ENCODE peak calls at places on chromosomes 4 and X, in four cellular contexts. K, D, J and O are unnamed samples.
A peak's percentile ranks its signal among the peaks of the same experiment; 100 is the strongest.

GRCh38 chr4:40916218-40916555 is 166.4 kb downstream of the NSUN7 start:
- DNase-seq in K (no peak), D (no peak), J (no peak), O (no peak)

GRCh38 chr4:84499065-84499982 is at the start of gene NKX6-1:
- DNase-seq in K (peak; percentile 87), D (no peak), J (no peak), O (no peak)

GRCh38 chrX:111597967-111598366 is 83.0 kb upstream of the ALG13 start:
- DNase-seq in K (no peak), D (no peak), J (no peak), O (no peak)

GRCh38 chr4:156999175-156999517 is 27.5 kb upstream of the PDGFC start:
- DNase-seq in K (peak; percentile 87), D (no peak), J (no peak), O (peak; percentile 67)

GRCh38 chr4:26021417-26022345 is 107.7 kb downstream of the SMIM20 start:
- DNase-seq in K (no peak), D (no peak), J (no peak), O (no peak)

GRCh38 chr4:145293658-145294057 is 113.3 kb upstream of the OTUD4 start:
- DNase-seq in K (no peak), D (no peak), J (no peak), O (no peak)

GRCh38 chr4:62560858-62561257 is 1360.7 kb downstream of the ADGRL3 start:
- DNase-seq in K (no peak), D (no peak), J (no peak), O (no peak)

GRCh38 chr4:100095729-100096595 is 94.3 kb downstream of the DDIT4L start:
- DNase-seq in K (peak; percentile 69), D (no peak), J (no peak), O (peak; percentile 48)

GRCh38 chr4:152588869-152589268 is 53.0 kb upstream of the FBXW7 start:
- DNase-seq in K (no peak), D (no peak), J (no peak), O (no peak)

GRCh38 chr4:133154725-133155124 is 5.6 kb downstream of the PCDH10 start:
- DNase-seq in K (peak; percentile 23), D (no peak), J (no peak), O (no peak)

GRCh38 chr4:169398294-169398693 is 127.5 kb upstream of the SH3RF1 start:
- DNase-seq in K (no peak), D (no peak), J (no peak), O (no peak)

GRCh38 chr4:113355550-113356371 is 306.3 kb downstream of the ANK2 start:
- DNase-seq in K (peak; percentile 93), D (peak; percentile 17), J (peak; percentile 16), O (no peak)

GRCh38 chrX:66601522-66601921 is 37.4 kb downstream of the EDA2R start:
- DNase-seq in K (no peak), D (no peak), J (no peak), O (no peak)

GRCh38 chrX:49184294-49185061 is 1.7 kb downstream of the PRICKLE3 start:
- DNase-seq in K (peak; percentile 86), D (no peak), J (no peak), O (peak; percentile 90)

DNA sequence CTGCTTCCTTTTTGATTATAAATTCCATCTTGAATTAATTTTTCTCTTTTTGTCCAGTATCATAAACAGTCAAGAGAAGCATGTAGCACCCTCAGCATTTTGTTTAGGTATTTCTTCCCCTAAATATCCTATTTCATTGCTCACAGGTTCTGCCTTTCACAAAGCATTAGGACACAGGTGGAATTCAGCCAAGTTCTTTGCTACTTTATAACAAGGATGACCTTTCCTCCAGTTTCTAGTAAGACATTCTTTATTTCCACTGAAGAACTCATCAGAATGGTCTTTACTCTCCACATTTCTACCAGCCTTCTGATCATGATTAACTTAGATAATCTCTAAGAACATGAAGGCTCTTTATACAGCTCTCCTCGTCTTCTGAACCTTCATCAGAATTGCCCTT is 7.4 kb downstream of the SLC9B1 start:
- DNase-seq in K (no peak), D (no peak), J (no peak), O (peak; percentile 41)
- TF ChIP-seq POLR2AphosphoS5 in K (no peak), D (no peak), J (no peak), O (no peak)

DNA sequence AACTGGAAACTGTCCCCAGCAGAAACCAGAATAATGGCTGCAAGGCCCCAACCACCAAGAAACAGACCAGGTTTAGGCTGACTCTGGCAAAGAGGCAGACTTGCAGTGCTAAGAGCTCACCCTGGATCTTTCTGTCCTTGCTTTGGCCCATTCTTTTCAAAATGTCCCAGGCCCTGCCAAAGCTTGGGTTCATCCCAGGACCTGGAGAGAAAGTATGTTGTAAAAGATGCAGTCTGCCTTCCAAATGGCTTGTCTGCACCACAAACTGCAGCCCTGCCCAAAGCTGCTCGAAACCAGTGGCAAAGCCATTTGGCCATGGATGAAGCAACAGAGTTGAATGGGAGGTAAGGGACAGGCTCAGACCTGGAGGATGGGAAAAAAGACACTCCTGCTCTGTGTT is 38.0 kb upstream of the LNX1 start:
- DNase-seq in K (no peak), D (no peak), J (no peak), O (no peak)
- TF ChIP-seq POLR2A in K (no peak), D (no peak), J (no peak), O (no peak)

GRCh38 chr4:173171987-173172386 is 3.4 kb downstream of the GALNT7 start:
- DNase-seq in K (no peak), D (no peak), J (no peak), O (no peak)

GRCh38 chr4:173171098-173171497 is 2.5 kb downstream of the GALNT7 start:
- DNase-seq in K (no peak), D (no peak), J (no peak), O (no peak)

GRCh38 chr4:173177232-173177631 is 8.6 kb downstream of the GALNT7 start:
- DNase-seq in K (no peak), D (no peak), J (no peak), O (no peak)

GRCh38 chr4:173176010-173176409 is 7.4 kb downstream of the GALNT7 start:
- DNase-seq in K (no peak), D (no peak), J (no peak), O (no peak)

GRCh38 chr4:173174184-173175156 is 5.9 kb downstream of the GALNT7 start:
- DNase-seq in K (no peak), D (no peak), J (no peak), O (no peak)
- TF ChIP-seq POLR2AphosphoS5 in K (no peak), D (no peak), J (no peak), O (no peak)

DNA sequence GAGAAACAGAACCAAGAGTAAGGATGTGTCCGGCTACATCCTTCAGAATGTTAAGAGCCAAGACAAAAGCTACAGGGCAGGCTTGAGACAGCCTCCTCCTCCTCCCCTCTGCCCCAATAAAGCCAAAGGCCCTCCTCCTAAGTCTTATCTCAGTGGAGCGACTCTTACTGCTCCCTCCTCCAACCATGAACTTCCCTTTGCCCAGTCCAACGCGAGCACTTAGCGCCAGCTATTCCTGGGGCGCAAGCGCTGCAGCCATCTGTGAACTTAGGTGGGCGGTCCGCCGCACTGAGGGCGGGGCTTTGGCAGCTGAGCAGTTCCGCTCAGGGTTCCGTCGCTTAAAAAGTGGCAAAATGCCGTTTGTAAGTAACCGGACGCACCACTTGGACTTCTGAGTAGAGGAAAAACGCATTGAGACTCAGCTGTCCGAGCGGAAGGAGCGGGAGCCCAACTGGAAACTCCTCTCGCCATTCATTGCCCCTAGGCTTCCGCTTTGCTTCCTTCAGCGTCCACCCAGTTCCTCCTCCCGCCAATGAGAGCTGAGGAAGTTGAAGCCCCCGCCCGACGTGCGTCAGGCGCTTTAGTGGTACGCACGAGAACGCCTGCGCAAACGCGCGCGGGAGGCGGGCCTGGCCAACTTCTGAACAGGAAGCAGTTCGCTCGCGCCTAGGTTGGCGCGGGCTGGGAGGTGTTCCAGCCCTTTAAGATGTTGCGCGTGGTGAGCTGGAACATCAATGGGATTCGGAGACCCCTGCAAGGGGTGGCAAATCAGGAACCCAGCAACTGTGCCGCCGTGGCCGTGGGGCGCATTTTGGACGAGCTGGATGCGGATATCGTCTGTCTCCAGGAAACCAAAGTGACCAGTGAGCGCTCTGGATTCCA is at the start of gene APEX2:
- DNase-seq in K (peak; percentile 83), D (peak; percentile 53), J (peak; percentile 57), O (peak; percentile 87)
- TF ChIP-seq POLR2A in K (peak; percentile 34), D (peak; percentile 85), J (peak; percentile 91), O (peak; percentile 71)

GRCh38 chrX:100819837-100820666 is at the start of gene CSTF2:
- DNase-seq in K (peak; percentile 65), D (peak; percentile 33), J (peak; percentile 45), O (peak; percentile 64)
- TF ChIP-seq POLR2AphosphoS5 in K (peak; percentile 81), D (peak; percentile 80), J (peak; percentile 52), O (peak; percentile 58)

GRCh38 chr4:10457255-10457801 is at the start of gene ZNF518B:
- DNase-seq in K (peak; percentile 29), D (peak; percentile 82), J (peak; percentile 66), O (peak; percentile 31)
- TF ChIP-seq POLR2A in K (peak; percentile 41), D (no peak), J (no peak), O (peak; percentile 31)

GRCh38 chr4:184348311-184349233 is 125.8 kb downstream of the IRF2 start:
- DNase-seq in K (no peak), D (no peak), J (no peak), O (peak; percentile 29)
- TF ChIP-seq POLR2AphosphoS5 in K (no peak), D (no peak), J (no peak), O (peak; percentile 34)

DNA sequence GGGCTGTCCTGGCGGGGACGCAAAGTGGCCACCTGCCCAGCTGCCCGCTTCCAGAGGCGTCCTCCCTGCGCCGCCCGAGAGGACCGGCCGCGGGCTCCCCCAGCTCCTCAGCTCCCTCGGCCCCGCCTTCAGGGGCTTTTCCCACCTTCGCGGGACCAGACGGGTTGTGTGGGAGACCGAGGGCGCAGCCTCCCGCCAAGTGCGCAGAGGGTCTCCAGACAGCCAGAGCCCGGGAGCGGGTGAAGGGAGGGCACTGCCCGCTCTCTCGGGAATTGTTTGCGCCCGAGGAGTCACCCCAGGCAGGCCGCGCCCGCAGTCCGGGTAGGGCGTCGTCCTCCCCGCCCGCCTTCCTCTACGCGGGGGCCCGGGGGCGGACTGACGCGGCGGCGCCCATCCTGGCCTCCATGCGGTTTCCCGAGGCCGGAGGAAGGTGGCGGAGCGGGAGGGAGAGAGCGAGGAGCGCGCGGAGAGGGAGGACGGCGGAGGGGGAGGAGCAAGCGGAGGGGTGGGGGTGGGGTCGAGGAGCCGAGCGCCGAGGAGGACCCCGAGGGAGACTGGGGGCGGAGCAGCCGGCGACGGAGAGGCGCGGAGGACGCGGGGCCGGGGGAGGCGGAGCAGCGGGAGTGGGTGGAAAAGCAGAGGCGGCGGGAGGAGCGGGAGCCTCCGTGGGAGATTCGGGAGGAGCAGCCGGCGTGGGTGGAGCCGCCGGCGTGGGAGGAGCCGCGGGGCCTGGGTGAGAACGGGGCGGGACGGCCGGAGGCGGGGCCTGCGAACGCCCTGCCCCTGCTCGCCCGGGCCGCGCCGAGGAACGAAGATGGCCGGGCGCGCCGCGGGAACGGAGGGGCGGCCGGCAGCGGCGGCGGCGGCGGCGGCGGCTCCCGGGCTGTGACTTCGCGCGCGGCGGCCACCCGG is 47.6 kb downstream of the CLDN34 start:
- DNase-seq in K (peak; percentile 37), D (peak; percentile 67), J (peak; percentile 61), O (peak; percentile 83)
- TF ChIP-seq POLR2A in K (no peak), D (no peak), J (peak; percentile 23), O (peak; percentile 45)

DNA sequence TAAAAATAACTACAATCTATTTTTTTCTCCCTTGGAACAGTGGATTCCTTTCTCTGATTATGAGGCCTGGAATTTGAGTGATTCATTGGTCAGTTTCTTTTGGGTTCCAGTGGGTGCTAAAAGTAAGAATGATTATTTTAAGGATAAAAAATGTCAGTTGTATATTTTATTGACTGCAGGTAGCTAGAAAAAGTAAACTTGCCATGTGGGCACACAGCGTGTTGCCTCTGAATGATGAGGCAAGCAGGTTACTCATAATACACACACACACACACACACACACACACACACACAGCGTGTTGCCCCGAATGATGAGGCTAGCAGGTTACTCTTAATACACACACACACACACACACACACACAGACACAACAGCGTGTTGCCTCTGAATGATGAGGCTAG is 13.8 kb downstream of the GALNT7 start:
- DNase-seq in K (peak; percentile 72), D (no peak), J (no peak), O (no peak)
- TF ChIP-seq POLR2AphosphoS5 in K (peak; percentile 46), D (no peak), J (no peak), O (no peak)

GRCh38 chrX:119990409-119990994 is 47.0 kb upstream of the NKAP start:
- DNase-seq in K (no peak), D (no peak), J (no peak), O (no peak)
- TF ChIP-seq POLR2A in K (no peak), D (no peak), J (no peak), O (no peak)